ENCODE peak calls at places on chromosomes 7 and 10, in nine cellular contexts. K is caudate nucleus; I is HCEC 1CT; J is activated naive CD4-positive, alpha-beta T cell; V is MCF 10A; Q is GM13977; M is AML-193; T is AG08395; B is activated CD4-positive, alpha-beta T cell treated with anti-CD3 and anti-CD28 coated beads, Interleukin-2, amount 50 U/mL, for 4 hours. O is an unnamed sample.

GRCh38 chr10:5159126-5159525 is 25.8 kb downstream of the AKR1C8 start:
- DNase-seq in K (no peak), I (peak; percentile 17), J (no peak), V (peak; percentile 29), Q (no peak), M (no peak), T (no peak), B (no peak), O (no peak)

GRCh38 chr7:151447312-151447711 is 7.4 kb upstream of the CRYGN start:
- DNase-seq in K (no peak), I (no peak), J (no peak), V (no peak), Q (no peak), M (no peak), T (no peak), B (no peak), O (no peak)

GRCh38 chr7:46290374-46291061 is 369.4 kb upstream of the IGFBP3 start:
- DNase-seq in K (no peak), I (no peak), J (no peak), V (peak; percentile 1), Q (no peak), M (no peak), T (no peak), B (no peak), O (no peak)

GRCh38 chr7:19101911-19102310 is 15.5 kb downstream of the TWIST1 start:
- DNase-seq in K (no peak), I (no peak), J (no peak), V (no peak), Q (no peak), M (no peak), T (no peak), B (no peak), O (no peak)

GRCh38 chr7:159272739-159273138 is 128.1 kb upstream of the VIPR2 start:
- DNase-seq in K (no peak), I (no peak), J (no peak), V (no peak), Q (no peak), M (no peak), T (no peak), B (no peak), O (no peak)

GRCh38 chr10:36675458-36675880 is 449.9 kb upstream of the ANKRD30A start:
- DNase-seq in K (no peak), I (peak; percentile 89), J (no peak), V (peak; percentile 61), Q (no peak), M (no peak), T (peak; percentile 79), B (no peak), O (no peak)

GRCh38 chr10:97321032-97321806 is 2.1 kb downstream of the FRAT1 start:
- DNase-seq in K (peak; percentile 14), I (no peak), J (no peak), V (no peak), Q (no peak), M (peak; percentile 57), T (no peak), B (no peak), O (peak; percentile 26)

GRCh38 chr10:80200259-80200658 is 5.1 kb downstream of the ANXA11 start:
- DNase-seq in K (no peak), I (no peak), J (no peak), V (no peak), Q (no peak), M (no peak), T (no peak), B (no peak), O (no peak)

GRCh38 chr10:79221110-79222051 is 125.9 kb upstream of the PPIF start:
- DNase-seq in K (peak; percentile 34), I (no peak), J (no peak), V (no peak), Q (no peak), M (no peak), T (peak; percentile 75), B (no peak), O (peak; percentile 66)

GRCh38 chr10:34506773-34507172 is 308.3 kb downstream of the PARD3 start:
- DNase-seq in K (no peak), I (no peak), J (no peak), V (no peak), Q (no peak), M (no peak), T (no peak), B (no peak), O (no peak)

GRCh38 chr10:98369801-98370200 is 45.2 kb downstream of the PYROXD2 start:
- DNase-seq in K (no peak), I (no peak), J (no peak), V (no peak), Q (no peak), M (no peak), T (no peak), B (no peak), O (no peak)

GRCh38 chr10:113056030-113056429 is 106.0 kb downstream of the TCF7L2 start:
- DNase-seq in K (no peak), I (no peak), J (no peak), V (no peak), Q (no peak), M (no peak), T (no peak), B (no peak), O (no peak)

GRCh38 chr7:116528008-116528789 is 3.4 kb downstream of the CAV1 start:
- DNase-seq in K (no peak), I (peak; percentile 95), J (no peak), V (peak; percentile 91), Q (no peak), M (no peak), T (peak; percentile 90), B (no peak), O (no peak)

GRCh38 chr7:29424295-29424983 is 139.2 kb upstream of the PRR15 start:
- DNase-seq in K (no peak), I (no peak), J (no peak), V (no peak), Q (no peak), M (no peak), T (no peak), B (no peak), O (no peak)

GRCh38 chr7:2954433-2954853 is 89.2 kb downstream of the CARD11 start:
- DNase-seq in K (no peak), I (no peak), J (no peak), V (no peak), Q (no peak), M (no peak), T (no peak), B (peak; percentile 32), O (no peak)

GRCh38 chr10:29874604-29875269 is 184.6 kb downstream of the JCAD start:
- DNase-seq in K (no peak), I (no peak), J (no peak), V (no peak), Q (no peak), M (no peak), T (no peak), B (no peak), O (no peak)

GRCh38 chr7:106080307-106080987 is 31.7 kb downstream of the SYPL1 start:
- DNase-seq in K (no peak), I (no peak), J (no peak), V (no peak), Q (no peak), M (no peak), T (no peak), B (no peak), O (no peak)

GRCh38 chr7:232571-233455 is 40.4 kb downstream of the FAM20C start:
- DNase-seq in K (no peak), I (peak; percentile 77), J (no peak), V (peak; percentile 58), Q (no peak), M (no peak), T (peak; percentile 81), B (no peak), O (no peak)

GRCh38 chr10:63767512-63767911 is 246.3 kb downstream of the REEP3 start:
- DNase-seq in K (no peak), I (peak; percentile 46), J (no peak), V (peak; percentile 29), Q (peak; percentile 12), M (peak; percentile 5), T (peak; percentile 19), B (no peak), O (no peak)

GRCh38 chr7:113263749-113264148 is 145.4 kb upstream of the SMIM30 start:
- DNase-seq in K (no peak), I (no peak), J (no peak), V (no peak), Q (no peak), M (no peak), T (no peak), B (no peak), O (no peak)

GRCh38 chr7:158386866-158387820 is 200.5 kb downstream of the PTPRN2 start:
- DNase-seq in K (no peak), I (no peak), J (no peak), V (no peak), Q (no peak), M (no peak), T (no peak), B (no peak), O (no peak)

GRCh38 chr10:773562-774161 is 84.2 kb upstream of the DIP2C start:
- DNase-seq in K (no peak), I (no peak), J (no peak), V (peak; percentile 70), Q (peak; percentile 28), M (no peak), T (no peak), B (no peak), O (no peak)

GRCh38 chr7:27170494-27170811 is 3.7 kb downstream of the HOXA10 start:
- DNase-seq in K (no peak), I (no peak), J (no peak), V (no peak), Q (no peak), M (no peak), T (no peak), B (no peak), O (no peak)

GRCh38 chr7:101678138-101678479 is 49.0 kb upstream of the MYL10 start:
- DNase-seq in K (no peak), I (no peak), J (no peak), V (no peak), Q (no peak), M (no peak), T (no peak), B (no peak), O (no peak)

GRCh38 chr7:122995600-122995999 is at the start of gene TAS2R16:
- DNase-seq in K (no peak), I (no peak), J (no peak), V (no peak), Q (no peak), M (no peak), T (no peak), B (no peak), O (no peak)

GRCh38 chr10:2928219-2928840 is 139.0 kb upstream of the PFKP start:
- DNase-seq in K (no peak), I (peak; percentile 34), J (no peak), V (peak; percentile 76), Q (peak; percentile 87), M (peak; percentile 53), T (peak; percentile 84), B (peak; percentile 36), O (peak; percentile 32)

GRCh38 chr10:46014683-46015405 is 15.6 kb downstream of the NCOA4 start:
- DNase-seq in K (no peak), I (peak; percentile 39), J (no peak), V (no peak), Q (no peak), M (no peak), T (no peak), B (no peak), O (no peak)

GRCh38 chr10:11684717-11685645 is 57.2 kb upstream of the ECHDC3 start:
- DNase-seq in K (peak; percentile 13), I (peak; percentile 86), J (no peak), V (peak; percentile 91), Q (peak; percentile 74), M (peak; percentile 29), T (peak; percentile 88), B (peak; percentile 52), O (peak; percentile 66)

GRCh38 chr10:93701903-93702277 is 502 bp downstream of the FRA10AC1 start:
- DNase-seq in K (no peak), I (peak; percentile 12), J (no peak), V (peak; percentile 51), Q (peak; percentile 32), M (peak; percentile 67), T (peak; percentile 26), B (peak; percentile 5), O (no peak)

GRCh38 chr7:107874605-107875446 is 16.2 kb upstream of the DLD start:
- DNase-seq in K (no peak), I (peak; percentile 61), J (no peak), V (peak; percentile 76), Q (peak; percentile 44), M (peak; percentile 68), T (peak; percentile 73), B (no peak), O (no peak)

GRCh38 chr10:3094565-3095168 is 27.3 kb downstream of the PFKP start:
- DNase-seq in K (no peak), I (no peak), J (no peak), V (no peak), Q (no peak), M (no peak), T (no peak), B (no peak), O (no peak)

O was measured in occipital lobe.